ENCODE peak calls at places on chromosomes 5 and 9, in nine cellular contexts. J is pancreas; N is gastrocnemius medialis; U is CD8-positive, alpha-beta T cell; T is neural progenitor cell; A is astrocyte; R is body of pancreas; L is sigmoid colon; Q is heart right ventricle. V is an unnamed sample.
A peak's percentile ranks its signal among the peaks of the same experiment; 100 is the strongest.

GRCh38 chr5:82623094-82623514 is 344.9 kb upstream of the RPS23 start:
- DNase-seq in J (no peak), N (no peak), U (no peak), T (no peak), A (no peak), R (no peak), L (no peak), Q (no peak), V (no peak)

GRCh38 chr9:14652729-14653377 is 40.4 kb downstream of the ZDHHC21 start:
- DNase-seq in J (no peak), N (no peak), U (no peak), T (peak; percentile 43), A (peak; percentile 2), R (peak; percentile 28), L (no peak), Q (no peak), V (no peak)

GRCh38 chr9:77712533-77713130 is 64.5 kb upstream of the GNA14 start:
- DNase-seq in J (no peak), N (no peak), U (no peak), T (no peak), A (peak; percentile 98), R (no peak), L (no peak), Q (no peak), V (no peak)

GRCh38 chr9:76512826-76513225 is 53.8 kb downstream of the GCNT1 start:
- DNase-seq in J (no peak), N (no peak), U (no peak), T (no peak), A (peak; percentile 74), R (no peak), L (no peak), Q (no peak), V (no peak)

GRCh38 chr9:136173648-136174290 is 31.2 kb downstream of the LHX3 start:
- DNase-seq in J (no peak), N (no peak), U (no peak), T (no peak), A (no peak), R (no peak), L (no peak), Q (no peak), V (no peak)

GRCh38 chr5:66660401-66660800 is 64.2 kb downstream of the MAST4 start:
- DNase-seq in J (no peak), N (no peak), U (no peak), T (no peak), A (peak; percentile 74), R (no peak), L (no peak), Q (no peak), V (no peak)

GRCh38 chr5:93586948-93587918 is 4.2 kb downstream of the NR2F1 start:
- DNase-seq in J (no peak), N (no peak), U (peak; percentile 47), T (peak; percentile 63), A (no peak), R (no peak), L (peak; percentile 66), Q (no peak), V (no peak)

GRCh38 chr9:133882849-133883248 is 109.3 kb downstream of the VAV2 start:
- DNase-seq in J (no peak), N (no peak), U (no peak), T (no peak), A (no peak), R (no peak), L (no peak), Q (no peak), V (no peak)

GRCh38 chr9:312596-313320 is 98.1 kb downstream of the DOCK8 start:
- DNase-seq in J (no peak), N (no peak), U (no peak), T (no peak), A (no peak), R (no peak), L (no peak), Q (no peak), V (no peak)

GRCh38 chr9:123353041-123353440 is 3.0 kb upstream of the CRB2 start:
- DNase-seq in J (no peak), N (no peak), U (no peak), T (no peak), A (no peak), R (no peak), L (no peak), Q (no peak), V (no peak)

GRCh38 chr9:123355761-123356520 is at the start of gene CRB2:
- DNase-seq in J (no peak), N (no peak), U (no peak), T (peak; percentile 91), A (no peak), R (no peak), L (no peak), Q (no peak), V (no peak)

GRCh38 chr9:123356851-123357747 is 1.1 kb downstream of the CRB2 start:
- DNase-seq in J (no peak), N (no peak), U (no peak), T (peak; percentile 89), A (no peak), R (no peak), L (no peak), Q (no peak), V (no peak)

GRCh38 chr9:123354806-123355508 is 1.0 kb upstream of the CRB2 start:
- DNase-seq in J (no peak), N (no peak), U (no peak), T (peak; percentile 45), A (no peak), R (no peak), L (no peak), Q (no peak), V (no peak)

GRCh38 chr9:123353984-123354591 is 1.9 kb upstream of the CRB2 start:
- DNase-seq in J (peak; percentile 86), N (peak; percentile 20), U (peak; percentile 72), T (peak; percentile 88), A (no peak), R (peak; percentile 74), L (peak; percentile 81), Q (peak; percentile 55), V (no peak)
- H3K4me1 ChIP-seq in J (no peaks in the 10 kb centered on the region), N (no peaks in the 10 kb centered on the region), U (peaks cover 12% of the 10 kb centered on the region), T (peaks cover 17% of the 10 kb centered on the region), A (peaks cover 5% of the 10 kb centered on the region), R (peaks cover 5% of the 10 kb centered on the region), L (peaks cover 18% of the 10 kb centered on the region), Q (peaks cover 10% of the 10 kb centered on the region), V (no peaks in the 10 kb centered on the region)

GRCh38 chr5:40572947-40573346 is 106.8 kb upstream of the PTGER4 start:
- DNase-seq in J (no peak), N (no peak), U (no peak), T (no peak), A (peak; percentile 18), R (no peak), L (no peak), Q (peak; percentile 49), V (peak; percentile 58)

GRCh38 chr5:40578501-40579451 is 100.9 kb upstream of the PTGER4 start:
- DNase-seq in J (no peak), N (no peak), U (no peak), T (no peak), A (peak; percentile 4), R (no peak), L (no peak), Q (no peak), V (no peak)

GRCh38 chr5:40572359-40572758 is 107.4 kb upstream of the PTGER4 start:
- DNase-seq in J (no peak), N (no peak), U (no peak), T (no peak), A (no peak), R (no peak), L (no peak), Q (peak; percentile 15), V (no peak)

DNA sequence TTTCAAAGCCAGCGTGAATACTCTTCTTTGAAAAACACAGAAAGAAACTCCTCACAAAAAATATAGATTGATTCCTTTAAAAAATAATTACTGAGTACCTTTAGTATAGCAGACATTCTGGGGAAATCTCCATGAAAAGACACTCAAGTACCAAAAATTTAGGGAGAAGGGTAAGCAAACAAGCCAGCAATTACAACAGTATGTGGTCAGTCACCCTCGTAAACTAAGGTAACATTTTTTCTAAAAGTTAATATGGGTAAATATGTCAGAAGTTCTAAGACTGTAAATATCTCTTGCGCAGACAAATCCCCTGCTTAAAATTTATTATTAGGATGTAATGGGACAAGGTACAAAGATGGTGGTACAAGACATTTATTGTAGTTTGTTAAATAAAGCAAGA is 102.0 kb upstream of the PTGER4 start:
- DNase-seq in J (no peak), N (no peak), U (no peak), T (no peak), A (no peak), R (no peak), L (no peak), Q (no peak), V (no peak)
- H3K4me3 ChIP-seq in J (no peak overlapping the region), N (no peak overlapping the region), U (no peak overlapping the region), T (no peak overlapping the region), A (no peak overlapping the region), R (no peak overlapping the region), L (no peak overlapping the region), Q (no peak overlapping the region), V (no peak overlapping the region)

DNA sequence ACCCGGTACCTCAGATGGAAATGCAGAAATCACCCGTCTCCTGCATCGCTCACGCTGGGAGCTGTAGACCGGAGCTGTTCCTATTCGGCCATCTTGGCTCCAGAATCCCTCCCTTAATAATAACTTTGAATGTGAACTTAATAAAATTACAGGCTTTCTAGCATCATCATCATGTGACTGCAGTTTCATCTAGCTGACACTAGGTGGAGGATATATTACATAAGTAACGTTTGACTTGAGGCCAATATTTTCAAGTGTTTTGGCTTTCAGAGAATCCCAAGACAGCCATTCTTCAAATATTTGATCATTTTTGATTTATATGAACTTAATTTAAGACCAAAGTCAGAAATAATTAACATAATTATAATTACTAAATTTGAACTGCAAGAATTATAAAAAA is 474.9 kb upstream of the CDH10 start:
- DNase-seq in J (no peak), N (no peak), U (no peak), T (no peak), A (peak; percentile 10), R (no peak), L (no peak), Q (no peak), V (no peak)
- TF ChIP-seq CTCF in J (no peak), N (no peak), U (no peak), T (peak; percentile 49), A (peak; percentile 31), R (no peak), L (no peak), Q (peak; percentile 13), V (no peak)

DNA sequence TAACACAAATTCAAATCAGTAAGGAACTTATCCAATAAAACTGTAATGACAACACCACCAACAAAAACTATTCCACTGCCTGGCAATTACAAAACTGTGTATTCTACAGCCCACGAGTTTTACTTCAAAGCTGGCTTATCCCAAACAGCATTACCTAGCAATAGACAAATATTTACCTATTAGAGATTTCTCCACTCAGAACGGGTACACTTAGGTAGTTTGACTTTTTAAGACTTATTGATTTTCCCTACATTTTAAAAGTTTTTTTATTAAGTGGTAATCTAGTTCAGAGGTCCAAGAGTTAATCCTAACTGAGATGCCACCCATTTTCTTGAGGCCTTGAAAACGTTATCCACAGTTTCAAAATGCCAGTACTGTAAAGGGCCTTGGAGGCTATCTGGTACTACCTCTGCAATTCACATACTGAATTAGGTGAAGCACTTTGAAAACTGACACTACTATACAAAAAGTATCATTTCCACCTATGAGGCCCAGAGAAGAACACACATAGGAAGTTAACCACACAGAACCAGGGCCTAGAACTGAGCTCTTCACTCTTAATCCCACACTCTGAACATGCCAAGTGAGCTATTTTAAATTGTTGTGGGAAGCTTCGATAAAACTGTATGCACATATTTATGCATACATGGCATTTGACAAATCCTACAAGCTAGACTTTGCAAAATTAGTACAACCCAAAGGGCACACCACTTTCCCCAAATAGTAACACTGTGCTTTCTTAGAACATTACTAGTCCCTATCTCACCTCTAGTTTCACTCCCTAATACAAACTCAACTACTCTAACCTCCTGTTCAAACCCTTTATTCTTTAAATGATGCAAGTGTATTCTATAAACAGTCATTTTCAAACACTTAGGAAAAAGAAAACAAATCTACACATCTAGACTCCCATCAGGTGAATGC is 2.1 kb downstream of the NADK2 start:
- DNase-seq in J (no peak), N (no peak), U (no peak), T (no peak), A (no peak), R (no peak), L (no peak), Q (no peak), V (no peak)
- H3K4me1 ChIP-seq in J (peaks cover 47% of the 10 kb centered on the region), N (peaks cover 45% of the 10 kb centered on the region), U (peaks cover 22% of the 10 kb centered on the region), T (no peaks in the 10 kb centered on the region), A (peaks cover 16% of the 10 kb centered on the region), R (peaks cover 59% of the 10 kb centered on the region), L (peaks cover 55% of the 10 kb centered on the region), Q (peaks cover 52% of the 10 kb centered on the region), V (peaks cover 5% of the 10 kb centered on the region)

V was measured in heart left ventricle.